ENCODE peak calls at places on chromosome 10, in four cellular contexts. M is hepatocyte, J is GM23248, F is SK-N-SH. C is an unnamed sample.

GRCh38 chr10:24889636-24890035 is 62.8 kb downstream of the PRTFDC1 start:
- DNase-seq in J (peak), F (no peak), M (no peak), C (no peak)

GRCh38 chr10:69869291-69869841 is 67.7 kb downstream of the COL13A1 start:
- DNase-seq in M (no peak), J (peak), F (peak), C (no peak)

GRCh38 chr10:58412502-58412961 is 27.3 kb downstream of the TFAM start:
- DNase-seq in J (peak), M (no peak), F (no peak), C (no peak)

GRCh38 chr10:124579003-124579384 is 117.4 kb downstream of the LHPP start:
- DNase-seq in F (no peak), J (peak), M (no peak), C (no peak)

GRCh38 chr10:60203993-60204618 is 185.6 kb downstream of the ANK3 start:
- DNase-seq in J (peak), M (peak), F (peak), C (peak)

GRCh38 chr10:22693860-22694259 is 20.5 kb downstream of the PIP4K2A start:
- DNase-seq in F (no peak), M (no peak), J (no peak), C (no peak)

GRCh38 chr10:45589868-45590267 is 82.7 kb downstream of the ZFAND4 start:
- DNase-seq in J (no peak), F (no peak), M (no peak), C (no peak)

GRCh38 chr10:29998142-29998808 is 61.1 kb downstream of the JCAD start:
- DNase-seq in F (peak), J (peak), M (peak), C (peak)

GRCh38 chr10:3397231-3397630 is 224.6 kb upstream of the PITRM1 start:
- DNase-seq in M (no peak), F (no peak), J (peak), C (no peak)

GRCh38 chr10:59649606-59650346 is 59.9 kb downstream of the SLC16A9 start:
- DNase-seq in F (no peak), J (no peak), M (no peak), C (no peak)

GRCh38 chr10:67506083-67506756 is 189.8 kb downstream of the CTNNA3 start:
- DNase-seq in F (no peak), J (no peak), M (no peak), C (no peak)

GRCh38 chr10:60710041-60710440 is 68.2 kb upstream of the CDK1 start:
- DNase-seq in J (no peak), F (no peak), M (no peak), C (no peak)

GRCh38 chr10:71589617-71590551 is 129.7 kb downstream of the C10orf105 start:
- DNase-seq in J (peak), F (no peak), M (no peak), C (no peak)

GRCh38 chr10:70378122-70378521 is 4.3 kb downstream of the LRRC20 start:
- DNase-seq in M (peak), F (no peak), J (peak), C (no peak)

GRCh38 chr10:122643931-122644534 is 55.6 kb downstream of the C10orf120 start:
- DNase-seq in M (no peak), J (no peak), F (no peak), C (no peak)

GRCh38 chr10:12397147-12397896 is 48.0 kb downstream of the CAMK1D start:
- DNase-seq in F (no peak), M (no peak), J (no peak), C (no peak)

GRCh38 chr10:12396093-12396492 is 46.7 kb downstream of the CAMK1D start:
- DNase-seq in M (no peak), J (no peak), F (no peak), C (no peak)

GRCh38 chr10:12393831-12394230 is 44.5 kb downstream of the CAMK1D start:
- DNase-seq in F (no peak), M (no peak), J (no peak), C (no peak)

GRCh38 chr10:12396567-12396966 is 47.2 kb downstream of the CAMK1D start:
- DNase-seq in M (no peak), F (no peak), J (no peak), C (no peak)

DNA sequence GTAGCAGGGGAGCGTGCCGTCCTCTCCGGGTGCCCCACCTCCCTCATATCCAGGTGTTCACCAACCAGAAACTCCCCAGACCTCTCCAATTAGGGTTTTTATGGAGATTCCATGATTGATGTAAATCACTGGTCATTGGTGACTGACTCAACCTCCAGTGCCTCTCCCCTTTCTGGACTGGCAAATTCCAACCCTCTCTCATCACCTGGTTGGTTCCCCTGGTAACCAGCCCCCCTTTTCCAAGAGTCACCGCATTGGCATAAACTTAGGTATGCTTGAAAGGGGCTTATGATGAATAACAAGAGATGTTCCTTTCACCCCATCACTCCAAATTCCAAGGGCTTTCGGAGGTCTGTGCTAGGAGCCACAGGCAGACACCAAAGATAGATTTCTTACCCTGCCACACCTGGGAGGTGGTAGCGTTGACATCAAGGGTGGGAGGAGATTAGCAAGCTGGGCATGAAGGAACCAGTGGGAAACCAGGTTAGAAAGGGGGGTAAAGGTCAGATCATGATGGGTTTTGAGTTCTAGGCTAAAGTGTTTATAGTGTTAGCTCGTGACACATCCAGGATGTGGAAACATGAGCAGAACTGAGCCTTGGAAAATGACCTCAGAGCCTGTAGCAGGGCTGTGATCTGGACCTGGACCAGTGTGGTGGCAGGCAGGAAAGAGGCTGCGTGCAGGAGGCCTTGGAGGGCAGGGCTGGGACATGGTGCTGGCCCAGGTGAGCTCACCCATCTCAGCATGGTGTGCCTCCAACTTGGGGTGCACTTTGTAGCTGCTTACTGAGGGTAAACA is 45.1 kb downstream of the CAMK1D start:
- DNase-seq in F (no peak), J (peak), M (no peak), C (no peak)
- H2AFZ ChIP-seq in F (no peak), J (no peak), M (no peak), C (no peak)

DNA sequence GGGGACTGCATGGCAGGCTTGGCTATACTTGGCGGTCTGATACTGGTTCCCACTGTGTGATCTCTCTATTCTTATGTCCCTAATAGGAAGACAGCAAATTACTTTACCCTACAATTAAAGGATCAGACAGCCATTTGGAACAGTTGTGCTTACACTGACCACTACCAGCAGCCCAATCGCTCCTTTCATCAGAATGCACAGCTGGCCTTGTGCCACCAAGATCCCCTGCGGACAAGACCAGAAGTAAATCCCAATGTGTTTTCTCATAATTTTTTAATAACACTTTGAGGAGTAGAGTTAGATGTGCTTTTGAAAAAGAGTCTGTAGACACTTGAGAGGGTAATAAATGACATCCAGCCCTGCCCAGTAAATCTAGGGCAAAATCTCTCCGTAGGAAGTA is 297.2 kb upstream of the ZNF32 start:
- DNase-seq in M (no peak), F (no peak), J (no peak), C (no peak)
- H2AFZ ChIP-seq in M (no peak), F (no peak), J (no peak), C (no peak)

DNA sequence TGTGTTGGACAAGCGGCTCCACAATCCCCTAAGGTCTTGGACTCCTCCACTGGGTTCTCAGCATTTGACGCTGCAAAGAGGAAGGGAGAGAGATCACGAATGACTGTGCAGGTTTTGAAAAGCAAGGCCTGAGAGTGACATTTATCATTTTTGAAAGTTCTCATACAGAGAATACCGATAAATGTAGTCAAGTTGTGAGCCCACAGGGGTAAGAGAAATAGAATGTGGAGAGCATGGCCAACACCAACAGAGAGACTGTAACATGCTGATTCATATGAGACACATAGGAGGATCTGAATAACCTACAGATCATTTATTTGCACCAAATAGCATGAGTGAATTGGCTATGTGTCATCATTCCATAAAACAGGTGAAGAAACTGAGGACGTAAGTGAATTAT is 230.5 kb upstream of the MBL2 start:
- DNase-seq in M (no peak), J (no peak), F (no peak), C (no peak)
- H2AFZ ChIP-seq in M (no peak), J (no peak), F (no peak), C (no peak)

GRCh38 chr10:62095341-62096071 is 173.1 kb downstream of the RTKN2 start:
- DNase-seq in F (no peak), M (no peak), J (peak), C (no peak)
- H2AFZ ChIP-seq in F (no peak), M (no peak), J (peak), C (no peak)

C was measured in OCI-LY7.